ENCODE peak calls at places on chromosomes 1 and 21, in six cellular contexts. L is fibroblast of lung; I is psoas muscle; P is activated CD8-positive, alpha-beta T cell treated with anti-CD3 and anti-CD28 coated beads for 36 hours; Q is HFFc6; S is fibroblast of the aortic adventitia. C is an unnamed sample.

GRCh38 chr1:61157420-61157987 is 75.1 kb downstream of the NFIA start:
- DNase-seq in S (peak; percentile 94), P (peak; percentile 26), Q (peak; percentile 74), I (no peak), L (peak; percentile 96), C (no peak)

GRCh38 chr1:199422206-199422605 is 605.3 kb upstream of the NR5A2 start:
- DNase-seq in I (no peak), Q (peak; percentile 54), L (peak; percentile 69), P (no peak), S (peak; percentile 85), C (no peak)

GRCh38 chr1:175960169-175960568 is 216.8 kb upstream of the TNR start:
- DNase-seq in Q (no peak), S (no peak), I (no peak), L (no peak), P (no peak), C (no peak)

GRCh38 chr1:62530516-62531154 is 66.7 kb upstream of the ANGPTL3 start:
- DNase-seq in L (peak; percentile 32), I (no peak), P (peak; percentile 17), Q (peak; percentile 19), S (peak; percentile 31), C (no peak)

GRCh38 chr21:42681296-42682206 is 28.1 kb downstream of the PDE9A start:
- DNase-seq in S (no peak), L (no peak), Q (no peak), P (peak; percentile 61), I (peak; percentile 6), C (no peak)

GRCh38 chr1:92240034-92240433 is 22.3 kb downstream of the C1orf146 start:
- DNase-seq in I (no peak), P (no peak), L (no peak), S (no peak), Q (peak; percentile 18), C (no peak)

GRCh38 chr1:246519514-246519913 is 12.4 kb upstream of the SMYD3 start:
- DNase-seq in Q (no peak), I (no peak), L (no peak), S (no peak), P (no peak), C (no peak)

GRCh38 chr1:30955448-30956015 is 47.0 kb upstream of the SDC3 start:
- DNase-seq in P (no peak), S (peak; percentile 74), L (peak; percentile 78), I (no peak), Q (peak; percentile 32), C (no peak)

GRCh38 chr1:53316058-53316741 is 11.7 kb downstream of the LRP8 start:
- DNase-seq in P (no peak), I (no peak), S (no peak), Q (no peak), L (no peak), C (no peak)

GRCh38 chr1:233614173-233614742 is 352 bp downstream of the KCNK1 start:
- DNase-seq in L (peak; percentile 68), S (peak; percentile 47), I (peak; percentile 23), Q (no peak), P (no peak), C (peak; percentile 78)

GRCh38 chr1:207941664-207942063 is 30.7 kb upstream of the CD34 start:
- DNase-seq in Q (no peak), L (peak; percentile 79), I (peak; percentile 85), S (peak; percentile 96), P (no peak), C (no peak)

GRCh38 chr1:226309398-226310122 is 596 bp upstream of the LIN9 start:
- DNase-seq in I (no peak), S (peak; percentile 16), Q (no peak), P (no peak), L (peak; percentile 20), C (peak; percentile 27)

GRCh38 chr1:210294991-210295773 is 33.5 kb upstream of the HHAT start:
- DNase-seq in S (peak; percentile 43), Q (peak; percentile 73), I (peak; percentile 41), L (peak; percentile 63), P (no peak), C (no peak)

GRCh38 chr21:45296638-45297037 is 8.9 kb upstream of the POFUT2 start:
- DNase-seq in L (no peak), P (no peak), S (no peak), Q (no peak), I (no peak), C (no peak)

GRCh38 chr1:18299441-18300338 is 181.0 kb upstream of the KLHDC7A start:
- DNase-seq in L (no peak), P (peak; percentile 30), Q (no peak), S (no peak), I (no peak), C (peak; percentile 73)

GRCh38 chr1:153670859-153671622 is at the start of gene ILF2:
- DNase-seq in P (peak; percentile 99), I (peak; percentile 96), Q (peak; percentile 100), L (peak; percentile 100), S (peak; percentile 100), C (peak; percentile 96)

GRCh38 chr1:237859014-237859413 is 31.7 kb downstream of the ZP4 start:
- DNase-seq in Q (no peak), L (no peak), P (no peak), I (no peak), S (no peak), C (no peak)

GRCh38 chr1:40040511-40041465 is at the start of gene CAP1:
- DNase-seq in S (peak; percentile 96), L (peak; percentile 99), Q (peak; percentile 97), P (peak; percentile 100), I (peak; percentile 99), C (peak; percentile 98)

GRCh38 chr1:40039757-40040510 is 595 bp upstream of the CAP1 start:
- DNase-seq in S (peak; percentile 81), I (peak; percentile 91), L (peak; percentile 90), Q (peak; percentile 71), P (peak; percentile 91), C (peak; percentile 83)

GRCh38 chr1:40041466-40041838 is 923 bp downstream of the CAP1 start:
- DNase-seq in Q (no peak), S (no peak), P (no peak), L (no peak), I (no peak), C (no peak)

GRCh38 chr1:40038693-40039092 is 1.8 kb upstream of the CAP1 start:
- DNase-seq in P (no peak), L (no peak), S (no peak), I (no peak), Q (no peak), C (no peak)

GRCh38 chr1:40039245-40039756 is 1.2 kb upstream of the CAP1 start:
- DNase-seq in L (no peak), I (no peak), Q (peak; percentile 51), S (no peak), P (no peak), C (peak; percentile 24)
- TF ChIP-seq CTCF in L (peak; percentile 4), I (peak; percentile 7), Q (peak; percentile 56), S (no peak), P (no peak), C (peak; percentile 21)

DNA sequence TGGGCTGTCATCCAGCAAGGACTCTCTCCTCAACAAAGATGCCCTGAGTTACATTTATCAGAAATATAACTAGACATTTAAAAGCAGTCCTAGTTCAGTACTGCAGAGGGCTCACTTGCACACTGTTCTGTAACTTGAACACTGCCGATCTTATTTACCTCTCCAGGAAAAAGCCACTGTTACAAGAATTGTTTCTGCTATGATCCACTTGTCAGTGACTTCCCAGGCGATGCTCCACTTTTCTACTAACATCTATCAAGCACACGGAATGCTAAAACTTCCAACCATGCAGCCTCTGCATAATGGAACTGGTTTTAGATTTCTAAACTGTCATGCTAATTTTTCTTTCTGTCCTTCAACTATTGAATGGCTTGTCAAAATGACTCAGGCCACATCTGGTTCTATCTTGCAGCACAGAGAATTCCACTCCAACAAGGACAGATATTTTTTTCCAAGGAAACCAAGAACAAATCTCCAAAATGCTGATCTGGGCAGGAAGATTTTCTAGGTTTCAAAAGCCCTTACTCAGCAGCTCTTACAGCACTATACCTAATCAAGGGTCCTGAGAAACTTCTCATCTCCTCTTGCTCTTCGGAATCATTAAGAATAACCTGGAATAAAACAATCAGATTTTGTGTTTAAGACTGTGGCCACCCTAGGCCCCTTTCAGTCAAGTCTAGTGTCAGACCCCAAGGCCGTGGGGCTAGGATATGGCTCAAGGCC is 9.9 kb downstream of the SEC16B start:
- DNase-seq in L (peak; percentile 35), S (peak; percentile 52), P (no peak), Q (peak; percentile 58), I (no peak), C (no peak)
- TF ChIP-seq CTCF in L (peak; percentile 62), S (peak; percentile 45), P (no peak), Q (peak; percentile 73), I (peak; percentile 36), C (no peak)

GRCh38 chr1:6380037-6380436 is 13.5 kb downstream of the ACOT7 start:
- DNase-seq in I (no peak), Q (no peak), P (no peak), L (no peak), S (no peak), C (no peak)

GRCh38 chr1:6373961-6374720 is 19.4 kb downstream of the ACOT7 start:
- DNase-seq in Q (no peak), I (no peak), L (no peak), P (no peak), S (no peak), C (no peak)

GRCh38 chr1:6384135-6384534 is 9.4 kb downstream of the ACOT7 start:
- DNase-seq in L (no peak), P (no peak), Q (no peak), S (no peak), I (no peak), C (no peak)

DNA sequence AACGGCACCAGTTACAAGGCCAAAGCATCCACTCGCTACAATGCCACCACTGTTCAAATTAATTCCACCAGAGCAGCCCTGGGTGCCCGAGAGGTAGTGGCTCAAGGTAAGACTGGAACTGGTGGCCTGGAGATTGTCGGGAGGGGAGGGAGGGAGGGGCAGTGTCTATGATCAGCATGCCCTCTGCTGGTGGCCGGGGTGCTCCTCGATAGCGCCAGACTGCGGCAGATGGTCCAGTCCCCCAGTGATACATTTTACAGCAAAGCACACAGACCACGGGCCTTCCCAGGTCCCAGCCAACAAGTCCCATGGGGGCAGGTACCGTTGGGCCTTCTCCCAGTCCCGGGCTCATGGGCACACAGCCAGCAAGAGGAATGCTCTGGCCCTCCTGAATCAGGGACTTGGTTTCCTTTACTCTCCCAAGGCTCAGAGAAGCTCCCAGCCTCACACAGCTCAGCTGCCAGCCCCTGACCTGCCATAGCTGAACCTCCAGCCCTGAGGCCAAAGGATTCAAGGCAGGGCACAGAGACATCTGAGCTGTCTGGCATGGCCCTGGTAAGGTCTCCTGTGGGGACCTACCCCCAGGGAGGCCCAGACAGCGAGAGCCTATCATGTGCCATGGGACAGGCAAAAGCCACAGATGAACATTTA is 15.3 kb downstream of the ACOT7 start:
- DNase-seq in Q (no peak), L (no peak), S (no peak), I (no peak), P (no peak), C (no peak)
- TF ChIP-seq CTCF in Q (no peak), L (no peak), S (no peak), I (no peak), P (no peak), C (peak; percentile 19)

GRCh38 chr21:43720539-43721224 is 1.8 kb downstream of the PDXK start:
- DNase-seq in S (no peak), Q (no peak), L (no peak), I (no peak), P (no peak), C (no peak)

GRCh38 chr21:43719748-43720538 is 1.0 kb downstream of the PDXK start:
- DNase-seq in I (no peak), Q (no peak), L (no peak), S (no peak), P (no peak), C (peak; percentile 27)

GRCh38 chr21:43717967-43718871 is 710 bp upstream of the PDXK start:
- DNase-seq in P (peak; percentile 13), I (peak; percentile 41), S (no peak), Q (no peak), L (no peak), C (no peak)

GRCh38 chr21:43717166-43717853 is 1.6 kb upstream of the PDXK start:
- DNase-seq in P (no peak), I (peak; percentile 12), S (no peak), L (no peak), Q (no peak), C (peak; percentile 32)

GRCh38 chr21:43718872-43719747 is at the start of gene PDXK:
- DNase-seq in P (peak; percentile 84), I (peak; percentile 87), L (peak; percentile 78), Q (peak; percentile 67), S (peak; percentile 69), C (peak; percentile 94)
- TF ChIP-seq CTCF in P (no peak), I (no peak), L (peak; percentile 5), Q (peak; percentile 29), S (no peak), C (peak; percentile 38)

C was measured in GM13977.